ENCODE peak calls at places on chromosomes 3 and 15, in nine cellular contexts. C is uterus, O is choroid plexus epithelial cell, U is skeletal muscle cell, Z is cardiac muscle cell, D is WERI-Rb-1, P is PC-9, Q is stomach, M is epithelial cell of esophagus. I is an unnamed sample.

GRCh38 chr15:77419050-77419835 is 661 bp downstream of the PEAK1 start:
- DNase-seq in U (no peak), O (peak; percentile 51), P (peak; percentile 22), Q (peak; percentile 27), Z (peak; percentile 66), M (peak; percentile 18), C (peak; percentile 36), D (peak; percentile 46), I (peak; percentile 48)

GRCh38 chr15:73752817-73753214 is 335 bp downstream of the INSYN1 start:
- DNase-seq in U (no peak), D (no peak), O (peak; percentile 10), C (no peak), M (no peak), Z (peak; percentile 66), P (no peak), Q (no peak), I (peak; percentile 14)

GRCh38 chr3:127095774-127096173 is 97.2 kb upstream of the PRR23E start:
- DNase-seq in Q (no peak), D (no peak), C (no peak), U (no peak), M (no peak), Z (no peak), O (no peak), P (no peak), I (no peak)

GRCh38 chr3:136952292-136952691 is 5.5 kb upstream of the IL20RB start:
- DNase-seq in D (no peak), Q (no peak), P (no peak), M (peak; percentile 95), C (no peak), U (no peak), O (peak; percentile 42), Z (no peak), I (no peak)

GRCh38 chr15:55694652-55695150 is 48.3 kb downstream of the PRTG start:
- DNase-seq in P (no peak), U (peak; percentile 60), O (peak; percentile 89), C (no peak), D (no peak), Q (no peak), M (no peak), Z (peak; percentile 74), I (no peak)

GRCh38 chr3:11389570-11390268 is 117.5 kb downstream of the ATG7 start:
- DNase-seq in P (no peak), Q (no peak), D (no peak), O (peak; percentile 78), Z (no peak), M (peak; percentile 17), U (no peak), C (no peak), I (peak; percentile 72)

GRCh38 chr3:11696054-11696453 is 52.3 kb upstream of the VGLL4 start:
- DNase-seq in U (no peak), C (no peak), M (no peak), Z (no peak), O (no peak), D (no peak), P (no peak), Q (no peak), I (no peak)

GRCh38 chr3:192444096-192444790 is 283.1 kb downstream of the FGF12 start:
- DNase-seq in C (peak; percentile 16), Z (peak; percentile 74), U (peak; percentile 18), O (peak; percentile 76), Q (peak; percentile 67), M (peak; percentile 70), D (peak; percentile 50), P (peak; percentile 73), I (peak; percentile 75)

GRCh38 chr3:7309707-7310106 is 448.8 kb downstream of the GRM7 start:
- DNase-seq in O (peak; percentile 66), C (peak; percentile 47), U (no peak), Z (no peak), Q (no peak), M (no peak), P (no peak), D (no peak), I (peak; percentile 96)

GRCh38 chr3:4642611-4643010 is 149.5 kb downstream of the ITPR1 start:
- DNase-seq in M (no peak), U (no peak), D (no peak), C (no peak), Q (no peak), O (peak; percentile 21), P (no peak), Z (no peak), I (no peak)

GRCh38 chr3:150314248-150315027 is 93.7 kb upstream of the TSC22D2 start:
- DNase-seq in U (no peak), C (no peak), P (peak; percentile 75), Z (peak; percentile 36), D (no peak), Q (peak; percentile 71), O (no peak), M (no peak), I (no peak)

GRCh38 chr3:136916200-136916599 is 41.6 kb upstream of the IL20RB start:
- DNase-seq in D (no peak), M (peak; percentile 65), O (no peak), U (no peak), P (no peak), C (no peak), Q (no peak), Z (no peak), I (no peak)

GRCh38 chr3:187743195-187744141 is 1.8 kb downstream of the BCL6 start:
- DNase-seq in M (peak; percentile 32), D (peak; percentile 18), U (no peak), C (peak; percentile 76), O (peak; percentile 77), Z (peak; percentile 64), Q (peak; percentile 63), P (peak; percentile 42), I (peak; percentile 82)

GRCh38 chr3:4584537-4585249 is 91.5 kb downstream of the ITPR1 start:
- DNase-seq in U (no peak), D (no peak), C (peak; percentile 62), M (no peak), O (peak; percentile 36), Z (no peak), P (no peak), Q (no peak), I (peak; percentile 73)

GRCh38 chr3:25471081-25471768 is 43.2 kb downstream of the RARB start:
- DNase-seq in C (no peak), Q (no peak), O (peak; percentile 82), P (no peak), M (no peak), U (no peak), D (no peak), Z (no peak), I (no peak)

GRCh38 chr3:25468866-25469319 is 40.8 kb downstream of the RARB start:
- DNase-seq in M (peak; percentile 21), P (no peak), O (peak; percentile 93), Q (no peak), Z (peak; percentile 52), C (peak; percentile 87), D (no peak), U (peak; percentile 70), I (peak; percentile 84)

GRCh38 chr3:116951610-116952009 is 242.0 kb downstream of the TUSC7 start:
- DNase-seq in C (no peak), M (no peak), O (peak; percentile 74), Z (no peak), P (no peak), D (no peak), U (no peak), Q (no peak), I (peak; percentile 3)

GRCh38 chr3:97719156-97719821 is 45.3 kb upstream of the ARL6 start:
- DNase-seq in Q (peak; percentile 62), O (peak; percentile 84), P (peak; percentile 71), Z (peak; percentile 84), U (peak; percentile 18), M (peak; percentile 77), C (peak; percentile 28), D (peak; percentile 72), I (peak; percentile 78)

GRCh38 chr3:55571216-55571813 is 84.2 kb upstream of the WNT5A start:
- DNase-seq in D (no peak), C (no peak), U (no peak), M (no peak), O (no peak), Z (no peak), P (no peak), Q (no peak), I (no peak)

GRCh38 chr15:101449471-101450425 is 39.8 kb downstream of the PCSK6 start:
- DNase-seq in Q (no peak), D (no peak), C (no peak), O (no peak), P (no peak), U (no peak), M (no peak), Z (no peak), I (no peak)

DNA sequence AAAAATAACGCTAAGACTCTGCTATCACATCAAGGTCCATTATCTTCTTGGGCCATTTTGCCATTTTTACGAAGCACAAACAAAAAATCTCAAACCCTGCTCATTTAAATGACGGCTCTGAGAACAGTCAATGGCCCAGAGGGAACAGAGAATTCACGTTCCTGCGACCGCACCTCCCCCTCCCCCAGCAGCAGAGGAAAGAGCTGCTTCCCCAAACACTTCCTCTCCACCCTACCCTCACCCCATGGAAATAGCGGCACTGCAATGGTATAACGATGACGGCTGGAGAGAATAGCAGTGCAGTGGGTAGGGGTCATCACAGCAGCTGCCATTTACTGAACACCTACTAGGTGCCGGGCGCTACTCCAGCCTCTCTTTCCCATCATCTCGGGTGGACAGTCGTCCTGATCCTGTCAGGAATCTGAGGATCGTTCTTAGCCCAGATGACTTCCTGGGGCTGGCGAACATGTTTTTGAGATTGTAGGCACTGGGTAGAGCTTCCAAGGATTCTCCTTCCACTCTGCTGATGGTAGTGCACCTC is 113.3 kb downstream of the IQSEC1 start:
- DNase-seq in M (no peak), U (no peak), P (no peak), O (no peak), Z (no peak), D (no peak), Q (no peak), C (no peak), I (no peak)
- H3K4me3 ChIP-seq in M (no peak overlapping the region), U (no peak overlapping the region), P (no peak overlapping the region), O (no peak overlapping the region), Z (no peak overlapping the region), D (no peak overlapping the region), Q (no peak overlapping the region), C (no peak overlapping the region), I (no peak overlapping the region)

DNA sequence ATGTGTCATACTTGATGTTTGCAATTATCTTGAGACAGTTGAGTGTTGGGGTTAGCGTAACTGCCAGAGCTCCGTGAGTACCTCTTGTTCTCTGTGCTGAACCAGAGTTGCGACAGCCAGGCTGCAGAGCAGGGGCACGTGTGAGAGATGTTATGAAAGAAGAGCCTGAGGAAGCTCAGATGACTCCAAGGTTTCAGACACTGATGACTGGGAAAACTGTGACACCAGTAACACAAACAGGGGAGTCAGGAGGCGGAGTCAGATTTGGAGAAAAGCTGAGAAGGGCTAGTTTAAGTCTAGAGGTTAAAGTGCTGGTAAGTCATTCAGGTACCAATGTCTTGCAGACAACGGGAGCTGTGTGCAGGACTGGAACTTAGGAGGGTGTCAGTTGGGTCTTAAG is 45.0 kb downstream of the BLM start:
- DNase-seq in P (no peak), Q (peak; percentile 34), D (no peak), C (peak; percentile 23), U (peak; percentile 79), Z (peak; percentile 8), O (peak; percentile 91), M (peak; percentile 51), I (peak; percentile 44)
- H3K4me3 ChIP-seq in P (no peak overlapping the region), Q (no peak overlapping the region), D (no peak overlapping the region), C (no peak overlapping the region), U (no peak overlapping the region), Z (no peak overlapping the region), O (no peak overlapping the region), M (no peak overlapping the region), I (no peak overlapping the region)

GRCh38 chr3:20250314-20250713 is 64.3 kb upstream of the SGO1 start:
- DNase-seq in P (no peak), U (no peak), Z (no peak), D (no peak), O (no peak), Q (no peak), M (no peak), C (no peak), I (no peak)
- H3K4me3 ChIP-seq in P (no peak overlapping the region), U (no peak overlapping the region), Z (no peak overlapping the region), D (no peak overlapping the region), O (no peak overlapping the region), Q (no peak overlapping the region), M (no peak overlapping the region), C (no peak overlapping the region), I (no peak overlapping the region)

GRCh38 chr15:45376300-45376928 is 1.9 kb downstream of the GATM start:
- DNase-seq in Q (no peak), P (no peak), Z (no peak), D (no peak), U (no peak), M (no peak), O (no peak), C (no peak), I (no peak)
- H3K4me3 ChIP-seq in Q (peak overlapping the region; percentile 17), P (no peak overlapping the region), Z (no peak overlapping the region), D (no peak overlapping the region), U (no peak overlapping the region), M (no peak overlapping the region), O (no peak overlapping the region), C (no peak overlapping the region), I (no peak overlapping the region)

I was measured in fibroblast of pulmonary artery.